ENCODE peak calls at places on chromosomes 7 and 10, in seven cellular contexts. One of them, this sample, is unnamed.

GRCh38 chr10:101574354-101574753 is 13.7 kb downstream of the POLL start:
- DNase-seq in IMR-90: no peak
- DNase-seq in fibroblast of mammary gland: no peak
- DNase-seq in GM13977: no peak
- DNase-seq in AG04450: no peak
- DNase-seq in thoracic aorta: no peak
- DNase-seq in heart left ventricle: no peak
- DNase-seq in this sample: no peak

GRCh38 chr10:69327463-69328345 is 49.4 kb downstream of the HK1 start:
- DNase-seq in IMR-90: peak
- DNase-seq in fibroblast of mammary gland: peak
- DNase-seq in GM13977: peak
- DNase-seq in AG04450: no peak
- DNase-seq in thoracic aorta: no peak
- DNase-seq in heart left ventricle: peak
- DNase-seq in this sample: no peak

GRCh38 chr7:33753881-33754525 is 151.3 kb upstream of the BMPER start:
- DNase-seq in IMR-90: peak
- DNase-seq in fibroblast of mammary gland: no peak
- DNase-seq in GM13977: no peak
- DNase-seq in AG04450: no peak
- DNase-seq in thoracic aorta: no peak
- DNase-seq in heart left ventricle: no peak
- DNase-seq in this sample: no peak

GRCh38 chr10:128180843-128181242 is 54.6 kb upstream of the MKI67 start:
- DNase-seq in IMR-90: no peak
- DNase-seq in fibroblast of mammary gland: no peak
- DNase-seq in GM13977: no peak
- DNase-seq in AG04450: no peak
- DNase-seq in thoracic aorta: no peak
- DNase-seq in heart left ventricle: no peak
- DNase-seq in this sample: no peak

GRCh38 chr7:118590107-118590506 is 365.6 kb downstream of the ANKRD7 start:
- DNase-seq in IMR-90: no peak
- DNase-seq in fibroblast of mammary gland: no peak
- DNase-seq in GM13977: no peak
- DNase-seq in AG04450: no peak
- DNase-seq in thoracic aorta: no peak
- DNase-seq in heart left ventricle: no peak
- DNase-seq in this sample: no peak

GRCh38 chr10:26881600-26882331 is 21.0 kb upstream of the ABI1 start:
- DNase-seq in IMR-90: peak
- DNase-seq in fibroblast of mammary gland: peak
- DNase-seq in GM13977: peak
- DNase-seq in AG04450: peak
- DNase-seq in thoracic aorta: no peak
- DNase-seq in heart left ventricle: no peak
- DNase-seq in this sample: no peak

GRCh38 chr10:44697096-44697495 is 214.0 kb upstream of the TMEM72 start:
- DNase-seq in IMR-90: no peak
- DNase-seq in fibroblast of mammary gland: peak
- DNase-seq in GM13977: no peak
- DNase-seq in AG04450: no peak
- DNase-seq in thoracic aorta: no peak
- DNase-seq in heart left ventricle: no peak
- DNase-seq in this sample: no peak

GRCh38 chr10:132803595-132804210 is 17.8 kb upstream of the NKX6-2 start:
- DNase-seq in IMR-90: no peak
- DNase-seq in fibroblast of mammary gland: no peak
- DNase-seq in GM13977: no peak
- DNase-seq in AG04450: no peak
- DNase-seq in thoracic aorta: no peak
- DNase-seq in heart left ventricle: no peak
- DNase-seq in this sample: no peak

GRCh38 chr10:102016416-102016815 is 39.6 kb downstream of the ARMH3 start:
- DNase-seq in IMR-90: no peak
- DNase-seq in fibroblast of mammary gland: no peak
- DNase-seq in GM13977: no peak
- DNase-seq in AG04450: no peak
- DNase-seq in thoracic aorta: no peak
- DNase-seq in heart left ventricle: no peak
- DNase-seq in this sample: no peak

GRCh38 chr10:79452174-79452611 is 6.8 kb upstream of the ZCCHC24 start:
- DNase-seq in IMR-90: peak
- DNase-seq in fibroblast of mammary gland: no peak
- DNase-seq in GM13977: no peak
- DNase-seq in AG04450: peak
- DNase-seq in thoracic aorta: no peak
- DNase-seq in heart left ventricle: no peak
- DNase-seq in this sample: no peak

GRCh38 chr7:31874631-31875374 is 187.8 kb downstream of the PPP1R17 start:
- DNase-seq in IMR-90: no peak
- DNase-seq in fibroblast of mammary gland: no peak
- DNase-seq in GM13977: no peak
- DNase-seq in AG04450: no peak
- DNase-seq in thoracic aorta: no peak
- DNase-seq in heart left ventricle: no peak
- DNase-seq in this sample: no peak

GRCh38 chr7:75965617-75966016 is 28.8 kb downstream of the TMEM120A start:
- DNase-seq in IMR-90: no peak
- DNase-seq in fibroblast of mammary gland: no peak
- DNase-seq in GM13977: no peak
- DNase-seq in AG04450: no peak
- DNase-seq in thoracic aorta: no peak
- DNase-seq in heart left ventricle: no peak
- DNase-seq in this sample: no peak

GRCh38 chr10:119862524-119862923 is 10.1 kb downstream of the MCMBP start:
- DNase-seq in IMR-90: no peak
- DNase-seq in fibroblast of mammary gland: no peak
- DNase-seq in GM13977: no peak
- DNase-seq in AG04450: no peak
- DNase-seq in thoracic aorta: no peak
- DNase-seq in heart left ventricle: no peak
- DNase-seq in this sample: no peak

GRCh38 chr7:5396542-5396941 is 27.1 kb downstream of the TNRC18 start:
- DNase-seq in IMR-90: no peak
- DNase-seq in fibroblast of mammary gland: peak
- DNase-seq in GM13977: peak
- DNase-seq in AG04450: no peak
- DNase-seq in thoracic aorta: no peak
- DNase-seq in heart left ventricle: no peak
- DNase-seq in this sample: no peak

GRCh38 chr10:72328045-72328828 is 26.5 kb downstream of the DNAJB12 start:
- DNase-seq in IMR-90: peak
- DNase-seq in fibroblast of mammary gland: peak
- DNase-seq in GM13977: no peak
- DNase-seq in AG04450: no peak
- DNase-seq in thoracic aorta: no peak
- DNase-seq in heart left ventricle: peak
- DNase-seq in this sample: no peak

GRCh38 chr10:4519691-4520402 is 306.2 kb upstream of the AKR1E2 start:
- DNase-seq in IMR-90: peak
- DNase-seq in fibroblast of mammary gland: peak
- DNase-seq in GM13977: no peak
- DNase-seq in AG04450: no peak
- DNase-seq in thoracic aorta: no peak
- DNase-seq in heart left ventricle: no peak
- DNase-seq in this sample: no peak

GRCh38 chr10:126945351-126946035 is 40.3 kb downstream of the DOCK1 start:
- DNase-seq in IMR-90: no peak
- DNase-seq in fibroblast of mammary gland: peak
- DNase-seq in GM13977: no peak
- DNase-seq in AG04450: no peak
- DNase-seq in thoracic aorta: no peak
- DNase-seq in heart left ventricle: no peak
- DNase-seq in this sample: no peak

GRCh38 chr10:36412942-36413341 is 712.5 kb upstream of the ANKRD30A start:
- DNase-seq in IMR-90: no peak
- DNase-seq in fibroblast of mammary gland: peak
- DNase-seq in GM13977: no peak
- DNase-seq in AG04450: no peak
- DNase-seq in thoracic aorta: no peak
- DNase-seq in heart left ventricle: no peak
- DNase-seq in this sample: no peak

GRCh38 chr10:131735577-131735976 is 165.2 kb upstream of the PPP2R2D start:
- DNase-seq in IMR-90: no peak
- DNase-seq in fibroblast of mammary gland: no peak
- DNase-seq in GM13977: no peak
- DNase-seq in AG04450: no peak
- DNase-seq in thoracic aorta: no peak
- DNase-seq in heart left ventricle: no peak
- DNase-seq in this sample: no peak

GRCh38 chr10:128729910-128730420 is 603.7 kb upstream of the MKI67 start:
- DNase-seq in IMR-90: no peak
- DNase-seq in fibroblast of mammary gland: no peak
- DNase-seq in GM13977: no peak
- DNase-seq in AG04450: no peak
- DNase-seq in thoracic aorta: no peak
- DNase-seq in heart left ventricle: no peak
- DNase-seq in this sample: no peak

GRCh38 chr10:78749898-78750297 is 318.9 kb upstream of the ZMIZ1 start:
- DNase-seq in IMR-90: no peak
- DNase-seq in fibroblast of mammary gland: no peak
- DNase-seq in GM13977: no peak
- DNase-seq in AG04450: no peak
- DNase-seq in thoracic aorta: no peak
- DNase-seq in heart left ventricle: no peak
- DNase-seq in this sample: no peak

GRCh38 chr10:93680414-93681047 is 21.9 kb downstream of the FRA10AC1 start:
- DNase-seq in IMR-90: peak
- DNase-seq in fibroblast of mammary gland: peak
- DNase-seq in GM13977: no peak
- DNase-seq in AG04450: no peak
- DNase-seq in thoracic aorta: no peak
- DNase-seq in heart left ventricle: no peak
- DNase-seq in this sample: no peak

DNA sequence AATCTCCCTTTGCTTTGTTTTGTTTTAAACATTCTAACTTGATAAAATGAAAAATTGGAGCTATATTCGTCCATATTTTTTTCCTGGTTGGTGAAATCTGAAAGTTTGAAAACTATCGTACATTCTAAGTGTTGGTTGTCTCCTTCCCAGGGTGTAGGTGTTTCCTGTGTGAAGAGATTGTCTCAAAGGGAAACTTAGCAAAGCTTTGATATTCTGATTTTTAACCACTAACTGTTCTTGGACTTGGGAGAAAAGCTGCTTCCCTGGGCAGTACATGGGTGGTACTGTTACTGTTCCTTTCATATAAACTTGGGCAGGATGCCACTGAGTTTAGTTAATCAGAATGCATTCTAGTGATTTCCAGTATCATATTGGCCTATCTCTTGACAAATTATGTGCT is 253.5 kb upstream of the LRGUK start:
- DNase-seq in IMR-90: peak
- DNase-seq in fibroblast of mammary gland: no peak
- DNase-seq in GM13977: no peak
- DNase-seq in AG04450: no peak
- DNase-seq in thoracic aorta: no peak
- DNase-seq in heart left ventricle: no peak
- DNase-seq in this sample: no peak
- TF ChIP-seq CTCF in IMR-90: no peak
- TF ChIP-seq CTCF in fibroblast of mammary gland: no peak
- TF ChIP-seq CTCF in GM13977: no peak
- TF ChIP-seq CTCF in AG04450: no peak
- TF ChIP-seq CTCF in thoracic aorta: no peak
- TF ChIP-seq CTCF in heart left ventricle: no peak
- TF ChIP-seq CTCF in this sample: no peak

DNA sequence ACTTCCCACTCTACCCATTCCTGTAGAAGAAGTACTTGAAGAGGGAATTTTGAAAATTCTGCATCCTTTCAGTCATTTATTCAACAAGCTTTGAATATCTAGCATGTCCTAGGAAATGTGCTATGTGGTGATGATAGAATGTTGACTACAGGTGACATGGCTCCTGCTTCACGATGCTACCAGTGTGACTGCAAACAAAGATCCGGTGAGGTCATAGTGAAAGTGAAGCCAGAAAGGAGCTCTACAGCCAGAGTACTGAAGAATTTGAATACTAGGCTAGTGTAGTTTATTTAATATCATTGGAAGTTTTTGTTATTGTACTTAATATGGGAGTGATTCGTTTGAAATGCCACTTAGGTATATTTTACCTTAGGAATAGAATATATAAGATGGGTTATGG is 348.1 kb downstream of the TFEC start:
- DNase-seq in IMR-90: no peak
- DNase-seq in fibroblast of mammary gland: no peak
- DNase-seq in GM13977: no peak
- DNase-seq in AG04450: no peak
- DNase-seq in thoracic aorta: no peak
- DNase-seq in heart left ventricle: no peak
- DNase-seq in this sample: no peak
- TF ChIP-seq CTCF in IMR-90: no peak
- TF ChIP-seq CTCF in fibroblast of mammary gland: no peak
- TF ChIP-seq CTCF in GM13977: no peak
- TF ChIP-seq CTCF in AG04450: no peak
- TF ChIP-seq CTCF in thoracic aorta: no peak
- TF ChIP-seq CTCF in heart left ventricle: no peak
- TF ChIP-seq CTCF in this sample: no peak

GRCh38 chr10:49619613-49620012 is 5.8 kb downstream of the CHAT start:
- DNase-seq in IMR-90: no peak
- DNase-seq in fibroblast of mammary gland: no peak
- DNase-seq in GM13977: no peak
- DNase-seq in AG04450: no peak
- DNase-seq in thoracic aorta: no peak
- DNase-seq in heart left ventricle: no peak
- DNase-seq in this sample: no peak
- TF ChIP-seq CTCF in IMR-90: no peak
- TF ChIP-seq CTCF in fibroblast of mammary gland: no peak
- TF ChIP-seq CTCF in GM13977: no peak
- TF ChIP-seq CTCF in AG04450: no peak
- TF ChIP-seq CTCF in thoracic aorta: no peak
- TF ChIP-seq CTCF in heart left ventricle: no peak
- TF ChIP-seq CTCF in this sample: no peak

GRCh38 chr7:148615085-148615750 is 24.7 kb downstream of the C7orf33 start:
- DNase-seq in IMR-90: no peak
- DNase-seq in fibroblast of mammary gland: no peak
- DNase-seq in GM13977: no peak
- DNase-seq in AG04450: no peak
- DNase-seq in thoracic aorta: no peak
- DNase-seq in heart left ventricle: no peak
- DNase-seq in this sample: no peak

GRCh38 chr7:148607151-148607661 is 16.6 kb downstream of the C7orf33 start:
- DNase-seq in IMR-90: no peak
- DNase-seq in fibroblast of mammary gland: no peak
- DNase-seq in GM13977: no peak
- DNase-seq in AG04450: no peak
- DNase-seq in thoracic aorta: no peak
- DNase-seq in heart left ventricle: no peak
- DNase-seq in this sample: no peak

GRCh38 chr7:148609045-148609725 is 18.6 kb downstream of the C7orf33 start:
- DNase-seq in IMR-90: peak
- DNase-seq in fibroblast of mammary gland: no peak
- DNase-seq in GM13977: no peak
- DNase-seq in AG04450: no peak
- DNase-seq in thoracic aorta: no peak
- DNase-seq in heart left ventricle: no peak
- DNase-seq in this sample: no peak

GRCh38 chr7:148611692-148612091 is 21.1 kb downstream of the C7orf33 start:
- DNase-seq in IMR-90: no peak
- DNase-seq in fibroblast of mammary gland: no peak
- DNase-seq in GM13977: no peak
- DNase-seq in AG04450: no peak
- DNase-seq in thoracic aorta: no peak
- DNase-seq in heart left ventricle: no peak
- DNase-seq in this sample: no peak
- TF ChIP-seq CTCF in IMR-90: no peak
- TF ChIP-seq CTCF in fibroblast of mammary gland: no peak
- TF ChIP-seq CTCF in GM13977: no peak
- TF ChIP-seq CTCF in AG04450: no peak
- TF ChIP-seq CTCF in thoracic aorta: no peak
- TF ChIP-seq CTCF in heart left ventricle: no peak
- TF ChIP-seq CTCF in this sample: no peak

This sample was measured in AG04449.